ENCODE peak calls at places on chromosomes 6 and 20, in eight cellular contexts. One of them, this sample, is unnamed.

GRCh38 chr20:60477958-60478357 is 519.7 kb downstream of the CDH26 start:
- DNase-seq in iris pigment epithelial cell: no peak
- DNase-seq in cardiac fibroblast: no peak
- DNase-seq in Calu3: no peak
- DNase-seq in activated naive CD8-positive, alpha-beta T cell treated with anti-CD3 and anti-CD28 coated beads, Interleukin-2, amount 10 ng/mL, durations not matched to agents 7 days and 5 days: no peak
- DNase-seq in left cardiac atrium: no peak
- DNase-seq in brain microvascular endothelial cell: no peak
- DNase-seq in activated naive CD4-positive, alpha-beta T cell: no peak
- DNase-seq in this sample: no peak

GRCh38 chr6:150670311-150670710 is 70.6 kb downstream of the PLEKHG1 start:
- DNase-seq in iris pigment epithelial cell: no peak
- DNase-seq in cardiac fibroblast: no peak
- DNase-seq in Calu3: no peak
- DNase-seq in activated naive CD8-positive, alpha-beta T cell treated with anti-CD3 and anti-CD28 coated beads, Interleukin-2, amount 10 ng/mL, durations not matched to agents 7 days and 5 days: no peak
- DNase-seq in left cardiac atrium: no peak
- DNase-seq in brain microvascular endothelial cell: no peak
- DNase-seq in activated naive CD4-positive, alpha-beta T cell: no peak
- DNase-seq in this sample: no peak

GRCh38 chr6:72530152-72530551 is 91.7 kb upstream of the KCNQ5 start:
- DNase-seq in iris pigment epithelial cell: no peak
- DNase-seq in cardiac fibroblast: no peak
- DNase-seq in Calu3: no peak
- DNase-seq in activated naive CD8-positive, alpha-beta T cell treated with anti-CD3 and anti-CD28 coated beads, Interleukin-2, amount 10 ng/mL, durations not matched to agents 7 days and 5 days: no peak
- DNase-seq in left cardiac atrium: no peak
- DNase-seq in brain microvascular endothelial cell: no peak
- DNase-seq in activated naive CD4-positive, alpha-beta T cell: no peak
- DNase-seq in this sample: no peak

GRCh38 chr6:121437861-121438651 is 2.6 kb downstream of the GJA1 start:
- DNase-seq in iris pigment epithelial cell: peak
- DNase-seq in cardiac fibroblast: peak
- DNase-seq in Calu3: peak
- DNase-seq in activated naive CD8-positive, alpha-beta T cell treated with anti-CD3 and anti-CD28 coated beads, Interleukin-2, amount 10 ng/mL, durations not matched to agents 7 days and 5 days: no peak
- DNase-seq in left cardiac atrium: peak
- DNase-seq in brain microvascular endothelial cell: peak
- DNase-seq in activated naive CD4-positive, alpha-beta T cell: no peak
- DNase-seq in this sample: no peak

GRCh38 chr20:25061103-25061799 is 3.3 kb upstream of the ACSS1 start:
- DNase-seq in iris pigment epithelial cell: no peak
- DNase-seq in cardiac fibroblast: no peak
- DNase-seq in Calu3: no peak
- DNase-seq in activated naive CD8-positive, alpha-beta T cell treated with anti-CD3 and anti-CD28 coated beads, Interleukin-2, amount 10 ng/mL, durations not matched to agents 7 days and 5 days: no peak
- DNase-seq in left cardiac atrium: no peak
- DNase-seq in brain microvascular endothelial cell: no peak
- DNase-seq in activated naive CD4-positive, alpha-beta T cell: no peak
- DNase-seq in this sample: peak

GRCh38 chr20:64076061-64076997 is 3.0 kb downstream of the RGS19 start:
- DNase-seq in iris pigment epithelial cell: no peak
- DNase-seq in cardiac fibroblast: no peak
- DNase-seq in Calu3: no peak
- DNase-seq in activated naive CD8-positive, alpha-beta T cell treated with anti-CD3 and anti-CD28 coated beads, Interleukin-2, amount 10 ng/mL, durations not matched to agents 7 days and 5 days: no peak
- DNase-seq in left cardiac atrium: no peak
- DNase-seq in brain microvascular endothelial cell: no peak
- DNase-seq in activated naive CD4-positive, alpha-beta T cell: no peak
- DNase-seq in this sample: no peak

GRCh38 chr6:30570263-30570662 is 979 bp upstream of the ABCF1 start:
- DNase-seq in iris pigment epithelial cell: no peak
- DNase-seq in cardiac fibroblast: no peak
- DNase-seq in Calu3: no peak
- DNase-seq in activated naive CD8-positive, alpha-beta T cell treated with anti-CD3 and anti-CD28 coated beads, Interleukin-2, amount 10 ng/mL, durations not matched to agents 7 days and 5 days: no peak
- DNase-seq in left cardiac atrium: no peak
- DNase-seq in brain microvascular endothelial cell: no peak
- DNase-seq in activated naive CD4-positive, alpha-beta T cell: no peak
- DNase-seq in this sample: no peak

GRCh38 chr20:46111028-46111835 is 6.9 kb upstream of the CD40 start:
- DNase-seq in iris pigment epithelial cell: no peak
- DNase-seq in cardiac fibroblast: no peak
- DNase-seq in Calu3: no peak
- DNase-seq in activated naive CD8-positive, alpha-beta T cell treated with anti-CD3 and anti-CD28 coated beads, Interleukin-2, amount 10 ng/mL, durations not matched to agents 7 days and 5 days: no peak
- DNase-seq in left cardiac atrium: no peak
- DNase-seq in brain microvascular endothelial cell: no peak
- DNase-seq in activated naive CD4-positive, alpha-beta T cell: no peak
- DNase-seq in this sample: no peak

GRCh38 chr6:68635706-68636513 is 828 bp downstream of the ADGRB3 start:
- DNase-seq in iris pigment epithelial cell: no peak
- DNase-seq in cardiac fibroblast: peak
- DNase-seq in Calu3: no peak
- DNase-seq in activated naive CD8-positive, alpha-beta T cell treated with anti-CD3 and anti-CD28 coated beads, Interleukin-2, amount 10 ng/mL, durations not matched to agents 7 days and 5 days: peak
- DNase-seq in left cardiac atrium: peak
- DNase-seq in brain microvascular endothelial cell: peak
- DNase-seq in activated naive CD4-positive, alpha-beta T cell: no peak
- DNase-seq in this sample: no peak

GRCh38 chr20:63351811-63352591 is 9.1 kb downstream of the CHRNA4 start:
- DNase-seq in iris pigment epithelial cell: no peak
- DNase-seq in cardiac fibroblast: no peak
- DNase-seq in Calu3: no peak
- DNase-seq in activated naive CD8-positive, alpha-beta T cell treated with anti-CD3 and anti-CD28 coated beads, Interleukin-2, amount 10 ng/mL, durations not matched to agents 7 days and 5 days: no peak
- DNase-seq in left cardiac atrium: peak
- DNase-seq in brain microvascular endothelial cell: no peak
- DNase-seq in activated naive CD4-positive, alpha-beta T cell: no peak
- DNase-seq in this sample: no peak

GRCh38 chr6:85594197-85594930 is 706 bp upstream of the SNX14 start:
- DNase-seq in iris pigment epithelial cell: peak
- DNase-seq in cardiac fibroblast: peak
- DNase-seq in Calu3: no peak
- DNase-seq in activated naive CD8-positive, alpha-beta T cell treated with anti-CD3 and anti-CD28 coated beads, Interleukin-2, amount 10 ng/mL, durations not matched to agents 7 days and 5 days: no peak
- DNase-seq in left cardiac atrium: no peak
- DNase-seq in brain microvascular endothelial cell: no peak
- DNase-seq in activated naive CD4-positive, alpha-beta T cell: peak
- DNase-seq in this sample: no peak

GRCh38 chr6:163775313-163775712 is 360.8 kb downstream of the QKI start:
- DNase-seq in iris pigment epithelial cell: no peak
- DNase-seq in cardiac fibroblast: no peak
- DNase-seq in Calu3: no peak
- DNase-seq in activated naive CD8-positive, alpha-beta T cell treated with anti-CD3 and anti-CD28 coated beads, Interleukin-2, amount 10 ng/mL, durations not matched to agents 7 days and 5 days: no peak
- DNase-seq in left cardiac atrium: no peak
- DNase-seq in brain microvascular endothelial cell: no peak
- DNase-seq in activated naive CD4-positive, alpha-beta T cell: no peak
- DNase-seq in this sample: no peak

GRCh38 chr20:25659999-25660398 is 36.2 kb upstream of the NANP start:
- DNase-seq in iris pigment epithelial cell: no peak
- DNase-seq in cardiac fibroblast: no peak
- DNase-seq in Calu3: no peak
- DNase-seq in activated naive CD8-positive, alpha-beta T cell treated with anti-CD3 and anti-CD28 coated beads, Interleukin-2, amount 10 ng/mL, durations not matched to agents 7 days and 5 days: no peak
- DNase-seq in left cardiac atrium: no peak
- DNase-seq in brain microvascular endothelial cell: no peak
- DNase-seq in activated naive CD4-positive, alpha-beta T cell: no peak
- DNase-seq in this sample: no peak

GRCh38 chr6:99425647-99426453 is 742 bp upstream of the PNISR start:
- DNase-seq in iris pigment epithelial cell: peak
- DNase-seq in cardiac fibroblast: peak
- DNase-seq in Calu3: peak
- DNase-seq in activated naive CD8-positive, alpha-beta T cell treated with anti-CD3 and anti-CD28 coated beads, Interleukin-2, amount 10 ng/mL, durations not matched to agents 7 days and 5 days: peak
- DNase-seq in left cardiac atrium: peak
- DNase-seq in brain microvascular endothelial cell: peak
- DNase-seq in activated naive CD4-positive, alpha-beta T cell: peak
- DNase-seq in this sample: no peak

GRCh38 chr6:6685249-6685667 is 96.7 kb downstream of the LY86 start:
- DNase-seq in iris pigment epithelial cell: no peak
- DNase-seq in cardiac fibroblast: no peak
- DNase-seq in Calu3: no peak
- DNase-seq in activated naive CD8-positive, alpha-beta T cell treated with anti-CD3 and anti-CD28 coated beads, Interleukin-2, amount 10 ng/mL, durations not matched to agents 7 days and 5 days: no peak
- DNase-seq in left cardiac atrium: no peak
- DNase-seq in brain microvascular endothelial cell: no peak
- DNase-seq in activated naive CD4-positive, alpha-beta T cell: no peak
- DNase-seq in this sample: no peak

GRCh38 chr20:48667889-48668413 is 159.8 kb downstream of the PREX1 start:
- DNase-seq in iris pigment epithelial cell: no peak
- DNase-seq in cardiac fibroblast: peak
- DNase-seq in Calu3: no peak
- DNase-seq in activated naive CD8-positive, alpha-beta T cell treated with anti-CD3 and anti-CD28 coated beads, Interleukin-2, amount 10 ng/mL, durations not matched to agents 7 days and 5 days: no peak
- DNase-seq in left cardiac atrium: no peak
- DNase-seq in brain microvascular endothelial cell: no peak
- DNase-seq in activated naive CD4-positive, alpha-beta T cell: no peak
- DNase-seq in this sample: no peak

GRCh38 chr6:130683761-130684517 is 143.3 kb upstream of the SMLR1 start:
- DNase-seq in iris pigment epithelial cell: no peak
- DNase-seq in cardiac fibroblast: no peak
- DNase-seq in Calu3: no peak
- DNase-seq in activated naive CD8-positive, alpha-beta T cell treated with anti-CD3 and anti-CD28 coated beads, Interleukin-2, amount 10 ng/mL, durations not matched to agents 7 days and 5 days: no peak
- DNase-seq in left cardiac atrium: no peak
- DNase-seq in brain microvascular endothelial cell: no peak
- DNase-seq in activated naive CD4-positive, alpha-beta T cell: no peak
- DNase-seq in this sample: no peak

GRCh38 chr6:149284904-149285303 is 32.6 kb upstream of the TAB2 start:
- DNase-seq in iris pigment epithelial cell: no peak
- DNase-seq in cardiac fibroblast: no peak
- DNase-seq in Calu3: no peak
- DNase-seq in activated naive CD8-positive, alpha-beta T cell treated with anti-CD3 and anti-CD28 coated beads, Interleukin-2, amount 10 ng/mL, durations not matched to agents 7 days and 5 days: no peak
- DNase-seq in left cardiac atrium: no peak
- DNase-seq in brain microvascular endothelial cell: no peak
- DNase-seq in activated naive CD4-positive, alpha-beta T cell: no peak
- DNase-seq in this sample: no peak

GRCh38 chr6:17281100-17281496 is at the start of gene RBM24:
- DNase-seq in iris pigment epithelial cell: peak
- DNase-seq in cardiac fibroblast: peak
- DNase-seq in Calu3: peak
- DNase-seq in activated naive CD8-positive, alpha-beta T cell treated with anti-CD3 and anti-CD28 coated beads, Interleukin-2, amount 10 ng/mL, durations not matched to agents 7 days and 5 days: peak
- DNase-seq in left cardiac atrium: peak
- DNase-seq in brain microvascular endothelial cell: peak
- DNase-seq in activated naive CD4-positive, alpha-beta T cell: no peak
- DNase-seq in this sample: no peak

GRCh38 chr6:30238178-30238795 is 25.1 kb upstream of the TRIM26 start:
- DNase-seq in iris pigment epithelial cell: peak
- DNase-seq in cardiac fibroblast: peak
- DNase-seq in Calu3: peak
- DNase-seq in activated naive CD8-positive, alpha-beta T cell treated with anti-CD3 and anti-CD28 coated beads, Interleukin-2, amount 10 ng/mL, durations not matched to agents 7 days and 5 days: no peak
- DNase-seq in left cardiac atrium: no peak
- DNase-seq in brain microvascular endothelial cell: peak
- DNase-seq in activated naive CD4-positive, alpha-beta T cell: no peak
- DNase-seq in this sample: no peak

GRCh38 chr20:58669287-58670006 is 18.4 kb downstream of the STX16 start:
- DNase-seq in iris pigment epithelial cell: no peak
- DNase-seq in cardiac fibroblast: no peak
- DNase-seq in Calu3: no peak
- DNase-seq in activated naive CD8-positive, alpha-beta T cell treated with anti-CD3 and anti-CD28 coated beads, Interleukin-2, amount 10 ng/mL, durations not matched to agents 7 days and 5 days: no peak
- DNase-seq in left cardiac atrium: no peak
- DNase-seq in brain microvascular endothelial cell: no peak
- DNase-seq in activated naive CD4-positive, alpha-beta T cell: no peak
- DNase-seq in this sample: no peak

GRCh38 chr6:95249176-95249575 is 328.2 kb upstream of the MANEA start:
- DNase-seq in iris pigment epithelial cell: peak
- DNase-seq in cardiac fibroblast: peak
- DNase-seq in Calu3: no peak
- DNase-seq in activated naive CD8-positive, alpha-beta T cell treated with anti-CD3 and anti-CD28 coated beads, Interleukin-2, amount 10 ng/mL, durations not matched to agents 7 days and 5 days: no peak
- DNase-seq in left cardiac atrium: no peak
- DNase-seq in brain microvascular endothelial cell: no peak
- DNase-seq in activated naive CD4-positive, alpha-beta T cell: no peak
- DNase-seq in this sample: no peak

GRCh38 chr6:111737065-111737521 is 131.4 kb upstream of the TRAF3IP2 start:
- DNase-seq in iris pigment epithelial cell: peak
- DNase-seq in cardiac fibroblast: peak
- DNase-seq in Calu3: no peak
- DNase-seq in activated naive CD8-positive, alpha-beta T cell treated with anti-CD3 and anti-CD28 coated beads, Interleukin-2, amount 10 ng/mL, durations not matched to agents 7 days and 5 days: no peak
- DNase-seq in left cardiac atrium: no peak
- DNase-seq in brain microvascular endothelial cell: no peak
- DNase-seq in activated naive CD4-positive, alpha-beta T cell: no peak
- DNase-seq in this sample: no peak

GRCh38 chr20:33552519-33552918 is 62.6 kb downstream of the CBFA2T2 start:
- DNase-seq in iris pigment epithelial cell: no peak
- DNase-seq in cardiac fibroblast: no peak
- DNase-seq in Calu3: no peak
- DNase-seq in activated naive CD8-positive, alpha-beta T cell treated with anti-CD3 and anti-CD28 coated beads, Interleukin-2, amount 10 ng/mL, durations not matched to agents 7 days and 5 days: no peak
- DNase-seq in left cardiac atrium: no peak
- DNase-seq in brain microvascular endothelial cell: no peak
- DNase-seq in activated naive CD4-positive, alpha-beta T cell: no peak
- DNase-seq in this sample: no peak

GRCh38 chr6:44569931-44570385 is 182.5 kb downstream of the CDC5L start:
- DNase-seq in iris pigment epithelial cell: no peak
- DNase-seq in cardiac fibroblast: peak
- DNase-seq in Calu3: no peak
- DNase-seq in activated naive CD8-positive, alpha-beta T cell treated with anti-CD3 and anti-CD28 coated beads, Interleukin-2, amount 10 ng/mL, durations not matched to agents 7 days and 5 days: no peak
- DNase-seq in left cardiac atrium: peak
- DNase-seq in brain microvascular endothelial cell: no peak
- DNase-seq in activated naive CD4-positive, alpha-beta T cell: no peak
- DNase-seq in this sample: no peak

GRCh38 chr6:20629509-20629908 is 95.3 kb downstream of the CDKAL1 start:
- DNase-seq in iris pigment epithelial cell: no peak
- DNase-seq in cardiac fibroblast: no peak
- DNase-seq in Calu3: no peak
- DNase-seq in activated naive CD8-positive, alpha-beta T cell treated with anti-CD3 and anti-CD28 coated beads, Interleukin-2, amount 10 ng/mL, durations not matched to agents 7 days and 5 days: no peak
- DNase-seq in left cardiac atrium: no peak
- DNase-seq in brain microvascular endothelial cell: no peak
- DNase-seq in activated naive CD4-positive, alpha-beta T cell: no peak
- DNase-seq in this sample: no peak

GRCh38 chr6:127069659-127070279 is 48.7 kb upstream of the RSPO3 start:
- DNase-seq in iris pigment epithelial cell: peak
- DNase-seq in cardiac fibroblast: peak
- DNase-seq in Calu3: no peak
- DNase-seq in activated naive CD8-positive, alpha-beta T cell treated with anti-CD3 and anti-CD28 coated beads, Interleukin-2, amount 10 ng/mL, durations not matched to agents 7 days and 5 days: no peak
- DNase-seq in left cardiac atrium: no peak
- DNase-seq in brain microvascular endothelial cell: peak
- DNase-seq in activated naive CD4-positive, alpha-beta T cell: no peak
- DNase-seq in this sample: no peak

GRCh38 chr6:31401403-31401802 is 2.0 kb upstream of the MICA start:
- DNase-seq in iris pigment epithelial cell: peak
- DNase-seq in cardiac fibroblast: peak
- DNase-seq in Calu3: peak
- DNase-seq in activated naive CD8-positive, alpha-beta T cell treated with anti-CD3 and anti-CD28 coated beads, Interleukin-2, amount 10 ng/mL, durations not matched to agents 7 days and 5 days: no peak
- DNase-seq in left cardiac atrium: peak
- DNase-seq in brain microvascular endothelial cell: peak
- DNase-seq in activated naive CD4-positive, alpha-beta T cell: no peak
- DNase-seq in this sample: no peak

GRCh38 chr6:102356170-102356569 is 962.7 kb downstream of the GRIK2 start:
- DNase-seq in iris pigment epithelial cell: no peak
- DNase-seq in cardiac fibroblast: no peak
- DNase-seq in Calu3: no peak
- DNase-seq in activated naive CD8-positive, alpha-beta T cell treated with anti-CD3 and anti-CD28 coated beads, Interleukin-2, amount 10 ng/mL, durations not matched to agents 7 days and 5 days: no peak
- DNase-seq in left cardiac atrium: no peak
- DNase-seq in brain microvascular endothelial cell: no peak
- DNase-seq in activated naive CD4-positive, alpha-beta T cell: no peak
- DNase-seq in this sample: no peak

GRCh38 chr6:20159781-20160540 is 52.3 kb downstream of the MBOAT1 start:
- DNase-seq in iris pigment epithelial cell: peak
- DNase-seq in cardiac fibroblast: no peak
- DNase-seq in Calu3: no peak
- DNase-seq in activated naive CD8-positive, alpha-beta T cell treated with anti-CD3 and anti-CD28 coated beads, Interleukin-2, amount 10 ng/mL, durations not matched to agents 7 days and 5 days: no peak
- DNase-seq in left cardiac atrium: no peak
- DNase-seq in brain microvascular endothelial cell: no peak
- DNase-seq in activated naive CD4-positive, alpha-beta T cell: no peak
- DNase-seq in this sample: no peak

GRCh38 chr6:80319286-80319685 is 212.8 kb downstream of the BCKDHB start:
- DNase-seq in iris pigment epithelial cell: peak
- DNase-seq in cardiac fibroblast: peak
- DNase-seq in Calu3: no peak
- DNase-seq in activated naive CD8-positive, alpha-beta T cell treated with anti-CD3 and anti-CD28 coated beads, Interleukin-2, amount 10 ng/mL, durations not matched to agents 7 days and 5 days: no peak
- DNase-seq in left cardiac atrium: no peak
- DNase-seq in brain microvascular endothelial cell: no peak
- DNase-seq in activated naive CD4-positive, alpha-beta T cell: no peak
- DNase-seq in this sample: no peak

GRCh38 chr6:24985313-24985712 is 49.6 kb upstream of the RIPOR2 start:
- DNase-seq in iris pigment epithelial cell: no peak
- DNase-seq in cardiac fibroblast: no peak
- DNase-seq in Calu3: no peak
- DNase-seq in activated naive CD8-positive, alpha-beta T cell treated with anti-CD3 and anti-CD28 coated beads, Interleukin-2, amount 10 ng/mL, durations not matched to agents 7 days and 5 days: no peak
- DNase-seq in left cardiac atrium: no peak
- DNase-seq in brain microvascular endothelial cell: no peak
- DNase-seq in activated naive CD4-positive, alpha-beta T cell: no peak
- DNase-seq in this sample: no peak

This sample was measured in chondrocyte.